ENCODE peak calls at places on chromosomes 3 and 15, in five cellular contexts. F, X, M, L and J are unnamed samples.

GRCh38 chr3:30623375-30623774 is 17.0 kb downstream of the TGFBR2 start:
- DNase-seq in F (no peak), X (no peak), M (no peak), L (no peak), J (no peak)

GRCh38 chr15:40357723-40358491 is at the start of gene DISP2:
- DNase-seq in F (peak; percentile 96), X (peak; percentile 99), M (peak; percentile 34), L (peak; percentile 87), J (peak; percentile 100)

GRCh38 chr15:63497642-63498100 is 6.7 kb upstream of the USP3 start:
- DNase-seq in F (no peak), X (peak; percentile 52), M (no peak), L (no peak), J (no peak)

GRCh38 chr3:55608266-55608937 is 121.3 kb upstream of the WNT5A start:
- DNase-seq in F (no peak), X (no peak), M (no peak), L (no peak), J (no peak)

GRCh38 chr15:59191855-59192237 is 14.8 kb upstream of the LDHAL6B start:
- DNase-seq in F (no peak), X (no peak), M (no peak), L (peak; percentile 42), J (no peak)

GRCh38 chr3:156906275-156906674 is 80.1 kb downstream of the LEKR1 start:
- DNase-seq in F (no peak), X (no peak), M (no peak), L (no peak), J (no peak)

GRCh38 chr3:124492824-124493223 is 237.4 kb upstream of the UMPS start:
- DNase-seq in F (no peak), X (no peak), M (peak; percentile 94), L (no peak), J (peak; percentile 27)

GRCh38 chr3:62088472-62089104 is 284.8 kb downstream of the FEZF2 start:
- DNase-seq in F (no peak), X (no peak), M (no peak), L (no peak), J (no peak)

GRCh38 chr15:76159282-76159681 is 99.5 kb downstream of the TMEM266 start:
- DNase-seq in F (no peak), X (no peak), M (no peak), L (no peak), J (no peak)